ENCODE peak calls at places on chromosomes 4 and X, in eight cellular contexts. Y is HFF-Myc, B is fibroblast of pulmonary artery, D is upper lobe of right lung, F is AG08395, Q is neuronal stem cell, A is activated gamma-delta T cell treated with Interleukin-2 at 50 U/mL for 16 hours, E is mammary epithelial cell. L is an unnamed sample.

GRCh38 chrX:67604979-67605703 is 61.3 kb downstream of the AR start:
- DNase-seq in E (peak), B (peak), D (no peak), Y (peak), A (no peak), Q (no peak), F (peak), L (no peak)

GRCh38 chr4:42712854-42713253 is 55.9 kb upstream of the ATP8A1 start:
- DNase-seq in B (no peak), F (no peak), D (no peak), E (no peak), Q (no peak), Y (no peak), A (no peak), L (no peak)

GRCh38 chr4:76624271-76624681 is 189.2 kb downstream of the SHROOM3 start:
- DNase-seq in B (peak), D (no peak), Y (peak), E (peak), F (peak), A (no peak), Q (peak), L (no peak)

GRCh38 chrX:71095971-71096701 is 485 bp downstream of the FOXO4 start:
- DNase-seq in Q (no peak), D (no peak), E (peak), B (no peak), Y (no peak), A (peak), F (no peak), L (no peak)

GRCh38 chr4:180811556-180811955 is 1431.6 kb upstream of the TENM3 start:
- DNase-seq in Y (no peak), Q (no peak), D (no peak), F (no peak), E (no peak), A (no peak), B (no peak), L (no peak)

GRCh38 chr4:138118270-138118669 is 123.9 kb downstream of the SLC7A11 start:
- DNase-seq in Y (no peak), B (no peak), Q (no peak), A (no peak), F (no peak), D (no peak), E (no peak), L (no peak)

GRCh38 chr4:7787681-7788141 is 151.9 kb downstream of the AFAP1 start:
- DNase-seq in E (no peak), A (no peak), Y (no peak), F (no peak), D (no peak), B (no peak), Q (no peak), L (no peak)

GRCh38 chrX:47218920-47219815 is 687 bp downstream of the CDK16 start:
- DNase-seq in F (peak), D (peak), Y (no peak), E (no peak), A (peak), B (no peak), Q (no peak), L (peak)

L was measured in naive thymus-derived CD8-positive, alpha-beta T cell.